ENCODE peak calls at places on chromosomes 12 and 14, in ten cellular contexts. A is DND-41; Q is HuH-7.5; U is activated B cell treated with CpG ODN at 0.5 μM for 24 hours; M is B cell; X is activated CD4-positive, CD25-positive, alpha-beta regulatory T cell; B is stimulated activated CD8-positive, alpha-beta memory T cell treated with anti-CD3 and anti-CD28 coated beads, Interleukin-2, amount 100 ng/mL, for 48 hours; Y is astrocyte of the spinal cord; D is H4; N is CD4-positive, alpha-beta memory T cell. T is an unnamed sample.

GRCh38 chr12:54689984-54690383 is 41.8 kb upstream of the DCD start:
- DNase-seq in N (no peak), M (no peak), B (no peak), A (no peak), U (no peak), X (no peak), D (no peak), Y (no peak), Q (no peak), T (no peak)

GRCh38 chr12:69330475-69331473 is 17.4 kb upstream of the LYZ start:
- DNase-seq in B (peak; percentile 38), Q (no peak), A (peak; percentile 55), U (peak; percentile 33), D (no peak), X (peak; percentile 5), M (peak; percentile 73), N (peak; percentile 72), Y (peak; percentile 4), T (no peak)

GRCh38 chr12:1047898-1048660 is 57.1 kb downstream of the ERC1 start:
- DNase-seq in D (no peak), X (no peak), B (no peak), M (no peak), Y (no peak), A (no peak), Q (no peak), N (no peak), U (no peak), T (no peak)

GRCh38 chr12:571795-572531 is 91.3 kb downstream of the NINJ2 start:
- DNase-seq in U (peak; percentile 11), X (no peak), Q (no peak), A (no peak), N (no peak), Y (no peak), D (peak; percentile 72), M (peak; percentile 15), B (no peak), T (no peak)

GRCh38 chr12:120262852-120263724 is 2.4 kb downstream of the PXN start:
- DNase-seq in D (no peak), M (no peak), A (no peak), X (no peak), B (no peak), Y (no peak), N (no peak), Q (no peak), U (no peak), T (no peak)

GRCh38 chr12:89927226-89927698 is 218.6 kb upstream of the ATP2B1 start:
- DNase-seq in N (no peak), Y (no peak), B (no peak), U (no peak), A (no peak), D (no peak), M (peak; percentile 55), Q (no peak), X (no peak), T (no peak)

GRCh38 chr12:43882578-43883178 is 46.8 kb downstream of the TMEM117 start:
- DNase-seq in A (peak; percentile 16), X (no peak), D (peak; percentile 43), N (no peak), Y (peak; percentile 65), B (no peak), M (no peak), Q (peak; percentile 20), U (no peak), T (no peak)

GRCh38 chr14:95943699-95944098 is 67.1 kb downstream of the TUNAR start:
- DNase-seq in U (no peak), N (no peak), Y (no peak), M (no peak), Q (no peak), X (no peak), A (no peak), D (no peak), B (no peak), T (no peak)

GRCh38 chr12:93373847-93374723 is 3.6 kb upstream of the NUDT4 start:
- DNase-seq in N (no peak), Y (no peak), U (no peak), A (no peak), X (no peak), Q (no peak), B (no peak), D (no peak), M (no peak), T (no peak)

GRCh38 chr12:112711507-112711906 is 80.0 kb upstream of the RPH3A start:
- DNase-seq in U (no peak), B (no peak), N (no peak), X (no peak), M (no peak), A (no peak), D (no peak), Q (no peak), Y (no peak), T (no peak)

GRCh38 chr12:48744251-48745008 is 27.9 kb upstream of the CCNT1 start:
- DNase-seq in Y (no peak), A (no peak), B (no peak), Q (no peak), X (no peak), U (no peak), D (peak; percentile 67), N (no peak), M (no peak), T (peak; percentile 27)

T was measured in DMS153.